ENCODE peak calls at places on chromosome 11, in nine cellular contexts. O, G, R, T, Y, B, Z, I and N are unnamed samples.

GRCh38 chr11:27237641-27238040 is 125.4 kb downstream of the CCDC34 start:
- DNase-seq in O (no peak), R (no peak), Z (no peak), I (no peak), G (no peak), B (peak), T (no peak), Y (no peak), N (no peak)

GRCh38 chr11:118618115-118618990 is 10.9 kb downstream of the PHLDB1 start:
- DNase-seq in R (peak), T (peak), G (peak), O (no peak), Z (peak), I (peak), B (no peak), Y (no peak), N (peak)

GRCh38 chr11:4464216-4465159 is 15.4 kb downstream of the OR52K2 start:
- DNase-seq in I (no peak), T (peak), R (no peak), B (peak), O (peak), G (no peak), Y (no peak), Z (peak), N (peak)

GRCh38 chr11:96197221-96197620 is 145.8 kb downstream of the MAML2 start:
- DNase-seq in O (no peak), G (peak), Y (no peak), T (no peak), B (no peak), Z (peak), R (no peak), I (no peak), N (no peak)

GRCh38 chr11:130611791-130612251 is 163.4 kb downstream of the ADAMTS15 start:
- DNase-seq in R (no peak), Y (peak), G (peak), B (no peak), T (peak), O (no peak), I (no peak), Z (peak), N (peak)

GRCh38 chr11:73201249-73201648 is 16.8 kb upstream of the P2RY2 start:
- DNase-seq in R (no peak), I (no peak), B (no peak), Y (no peak), O (no peak), T (peak), G (no peak), Z (peak), N (no peak)

GRCh38 chr11:16000065-16000464 is 356.3 kb downstream of the SOX6 start:
- DNase-seq in Y (no peak), B (no peak), Z (peak), O (no peak), G (peak), T (peak), I (no peak), R (peak), N (peak)

GRCh38 chr11:77069969-77070582 is 3.3 kb downstream of the CAPN5 start:
- DNase-seq in Y (no peak), I (no peak), Z (no peak), B (no peak), O (no peak), G (no peak), T (no peak), R (no peak), N (no peak)

GRCh38 chr11:261624-262023 is 16.6 kb upstream of the NLRP6 start:
- DNase-seq in R (no peak), G (no peak), B (no peak), Y (no peak), Z (no peak), O (no peak), T (no peak), I (no peak), N (no peak)

GRCh38 chr11:77278595-77279506 is 22.6 kb downstream of the GDPD4 start:
- DNase-seq in T (peak), R (no peak), B (no peak), G (no peak), Z (peak), O (no peak), Y (no peak), I (no peak), N (no peak)

GRCh38 chr11:33723238-33723881 is 12.9 kb downstream of the CD59 start:
- DNase-seq in I (no peak), O (no peak), T (peak), B (peak), Y (no peak), Z (peak), G (peak), R (peak), N (peak)

GRCh38 chr11:91998466-91998865 is 226.2 kb upstream of the FAT3 start:
- DNase-seq in I (no peak), Z (no peak), Y (no peak), R (no peak), O (no peak), T (no peak), B (no peak), G (no peak), N (no peak)

GRCh38 chr11:93652161-93652597 is 9.3 kb upstream of the CEP295 start:
- DNase-seq in Z (peak), I (no peak), T (peak), R (no peak), B (peak), G (peak), O (peak), Y (peak), N (no peak)

GRCh38 chr11:27218498-27219038 is 144.4 kb downstream of the CCDC34 start:
- DNase-seq in Y (no peak), R (peak), Z (peak), T (peak), O (no peak), I (no peak), B (no peak), G (peak), N (peak)

GRCh38 chr11:16924826-16925494 is 89.3 kb downstream of the PLEKHA7 start:
- DNase-seq in T (peak), B (peak), G (peak), Y (peak), R (no peak), I (peak), Z (peak), O (no peak), N (peak)

GRCh38 chr11:32893091-32893946 is 708 bp downstream of the QSER1 start:
- DNase-seq in Z (peak), O (peak), Y (peak), T (peak), B (peak), I (peak), R (no peak), G (peak), N (peak)

GRCh38 chr11:11496879-11497278 is 124.9 kb downstream of the GALNT18 start:
- DNase-seq in R (no peak), Y (no peak), Z (no peak), T (no peak), I (no peak), B (no peak), O (no peak), G (no peak), N (no peak)

GRCh38 chr11:2213890-2214526 is 42.4 kb upstream of the TH start:
- DNase-seq in G (no peak), I (peak), B (no peak), O (no peak), T (no peak), Z (no peak), R (no peak), Y (no peak), N (no peak)

GRCh38 chr11:122676638-122677037 is 21.1 kb downstream of the UBASH3B start:
- DNase-seq in Z (no peak), G (no peak), R (no peak), I (peak), T (no peak), B (no peak), O (no peak), Y (no peak), N (no peak)

GRCh38 chr11:95993438-95994339 is 69.8 kb upstream of the MTMR2 start:
- DNase-seq in I (no peak), B (peak), T (no peak), Z (no peak), O (no peak), Y (no peak), R (no peak), G (no peak), N (no peak)

GRCh38 chr11:68838572-68838964 is 3.1 kb downstream of the CPT1A start:
- DNase-seq in R (no peak), I (peak), T (peak), O (no peak), Y (no peak), G (peak), B (no peak), Z (peak), N (peak)

GRCh38 chr11:65435981-65436411 is 13.4 kb downstream of the NEAT1 start:
- DNase-seq in Y (no peak), G (peak), B (no peak), O (peak), R (no peak), T (peak), Z (peak), I (peak), N (no peak)

GRCh38 chr11:10461276-10461790 is 6.3 kb downstream of the AMPD3 start:
- DNase-seq in G (no peak), B (no peak), Z (no peak), I (no peak), R (no peak), O (no peak), T (no peak), Y (no peak), N (no peak)

GRCh38 chr11:9138612-9139579 is 47.5 kb upstream of the SCUBE2 start:
- DNase-seq in T (peak), B (peak), O (no peak), Z (peak), R (peak), I (peak), G (peak), Y (no peak), N (peak)

GRCh38 chr11:135069884-135070283 is 657.8 kb upstream of the B3GAT1 start:
- DNase-seq in I (no peak), Z (no peak), Y (no peak), G (no peak), R (no peak), T (no peak), O (no peak), B (no peak), N (peak)

GRCh38 chr11:10026514-10026913 is 267.5 kb downstream of the SBF2 start:
- DNase-seq in Z (peak), I (no peak), B (no peak), T (peak), O (peak), R (peak), Y (no peak), G (peak), N (peak)

GRCh38 chr11:819129-819931 is 616 bp downstream of the PNPLA2 start:
- DNase-seq in Z (peak), O (peak), G (peak), I (peak), T (peak), B (peak), Y (peak), R (peak), N (peak)

GRCh38 chr11:128735935-128736610 is 42.2 kb downstream of the FLI1 start:
- DNase-seq in G (no peak), B (no peak), O (no peak), Z (no peak), I (no peak), R (no peak), T (no peak), Y (peak), N (no peak)
- H3K4me3 ChIP-seq in G (no peak), B (no peak), O (no peak), Z (no peak), I (no peak), R (no peak), T (no peak), Y (no peak), N (no peak)

GRCh38 chr11:71373791-71374454 is 74.3 kb downstream of the DHCR7 start:
- DNase-seq in O (peak), B (no peak), T (no peak), Y (no peak), Z (no peak), I (no peak), R (no peak), G (no peak), N (no peak)
- H3K4me3 ChIP-seq in O (peak), B (no peak), T (no peak), Y (no peak), Z (no peak), I (no peak), R (no peak), G (no peak), N (no peak)

GRCh38 chr11:12678991-12679390 is 4.8 kb downstream of the TEAD1 start:
- DNase-seq in I (no peak), Z (no peak), T (no peak), R (no peak), Y (no peak), O (no peak), B (no peak), G (no peak), N (no peak)

GRCh38 chr11:12675951-12676711 is 1.9 kb downstream of the TEAD1 start:
- DNase-seq in I (no peak), T (peak), B (peak), G (peak), O (no peak), R (no peak), Y (peak), Z (peak), N (no peak)

GRCh38 chr11:12677131-12677530 is 2.9 kb downstream of the TEAD1 start:
- DNase-seq in G (peak), Z (no peak), Y (no peak), T (peak), I (peak), B (no peak), R (no peak), O (no peak), N (peak)

GRCh38 chr11:12679471-12679870 is 5.2 kb downstream of the TEAD1 start:
- DNase-seq in Z (peak), O (no peak), Y (no peak), R (no peak), B (no peak), T (no peak), G (no peak), I (no peak), N (no peak)

DNA sequence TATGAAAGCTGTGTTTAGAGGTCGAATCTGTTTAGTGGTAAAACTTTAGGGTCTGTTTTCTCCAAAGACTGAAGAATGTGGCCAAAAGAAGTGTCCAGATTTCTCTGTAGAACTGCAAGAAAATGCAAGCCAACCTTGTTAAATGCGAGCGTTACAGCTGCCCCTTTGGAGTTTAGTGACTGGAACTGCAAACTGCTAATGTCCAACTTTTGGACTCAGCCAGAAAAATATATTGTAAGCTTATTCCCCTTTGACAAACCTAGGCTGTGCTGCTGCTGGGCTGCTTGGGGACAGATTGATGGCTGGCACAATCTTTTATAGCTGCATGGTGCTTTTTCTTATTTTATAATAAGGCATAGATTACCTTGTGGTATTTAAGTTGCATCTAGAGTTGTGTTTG is 3.9 kb downstream of the TEAD1 start:
- DNase-seq in T (no peak), G (peak), R (no peak), Z (no peak), O (no peak), B (no peak), Y (no peak), I (no peak), N (no peak)
- H3K4me3 ChIP-seq in T (peak), G (peak), R (peak), Z (peak), O (no peak), B (peak), Y (no peak), I (peak), N (peak)

GRCh38 chr11:124199702-124200101 is 16.6 kb downstream of the OR10D3 start:
- DNase-seq in G (peak), O (no peak), Y (no peak), R (no peak), I (no peak), T (peak), B (no peak), Z (no peak), N (no peak)
- H3K4me3 ChIP-seq in G (no peak), O (no peak), Y (no peak), R (no peak), I (no peak), T (no peak), B (no peak), Z (no peak), N (no peak)

GRCh38 chr11:67118801-67119576 is at the start of gene KDM2A:
- DNase-seq in Z (peak), I (peak), B (peak), O (peak), R (peak), G (peak), Y (peak), T (peak), N (peak)

GRCh38 chr11:67117176-67117575 is 1.9 kb upstream of the KDM2A start:
- DNase-seq in Z (no peak), G (no peak), B (no peak), R (no peak), T (no peak), O (no peak), I (no peak), Y (peak), N (no peak)

GRCh38 chr11:67119577-67120391 is 721 bp downstream of the KDM2A start:
- DNase-seq in O (peak), T (no peak), Y (peak), R (no peak), B (peak), Z (no peak), I (no peak), G (peak), N (peak)

GRCh38 chr11:67118059-67118766 is 850 bp upstream of the KDM2A start:
- DNase-seq in G (no peak), I (peak), Z (peak), Y (no peak), B (peak), O (peak), T (no peak), R (no peak), N (no peak)

GRCh38 chr11:67117667-67118058 is 1.4 kb upstream of the KDM2A start:
- DNase-seq in B (peak), Z (peak), G (no peak), I (no peak), Y (no peak), O (no peak), R (no peak), T (no peak), N (no peak)
- H3K4me3 ChIP-seq in B (no peak), Z (no peak), G (peak), I (peak), Y (no peak), O (peak), R (no peak), T (no peak), N (no peak)

GRCh38 chr11:64409707-64410395 is 50.9 kb downstream of the RPS6KA4 start:
- DNase-seq in B (peak), O (no peak), Y (peak), G (no peak), T (peak), R (no peak), Z (no peak), I (no peak), N (no peak)
- H3K4me3 ChIP-seq in B (no peak), O (no peak), Y (no peak), G (no peak), T (no peak), R (no peak), Z (no peak), I (no peak), N (no peak)

GRCh38 chr11:126646701-126647209 is 291.3 kb downstream of the ST3GAL4 start:
- DNase-seq in O (no peak), R (no peak), G (peak), Y (no peak), B (no peak), I (no peak), Z (peak), T (peak), N (peak)
- H3K4me3 ChIP-seq in O (no peak), R (no peak), G (peak), Y (no peak), B (no peak), I (no peak), Z (no peak), T (no peak), N (no peak)

DNA sequence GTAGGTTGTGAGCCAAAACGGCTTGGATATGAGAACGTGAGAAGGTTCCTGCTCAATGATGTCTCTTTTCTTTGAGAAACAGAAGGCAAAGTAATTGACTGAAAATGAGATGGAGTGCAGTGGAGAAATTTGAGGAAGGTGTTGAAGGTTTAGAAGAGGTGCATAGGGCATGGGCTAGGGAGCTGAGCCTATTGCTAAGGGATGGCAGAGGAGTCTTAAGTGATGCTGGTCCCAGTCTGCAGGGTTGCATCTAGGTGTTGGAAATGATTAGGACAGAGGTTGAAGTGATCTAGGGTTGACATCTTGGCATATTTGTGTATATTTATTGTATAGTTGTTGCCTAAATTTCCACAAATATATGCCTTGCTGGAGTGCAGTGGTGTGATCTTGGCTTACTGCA is 2.3 kb downstream of the BIRC3 start:
- DNase-seq in T (no peak), O (no peak), B (no peak), Y (no peak), R (no peak), I (no peak), Z (no peak), G (no peak), N (no peak)
- H3K4me3 ChIP-seq in T (no peak), O (no peak), B (no peak), Y (no peak), R (no peak), I (no peak), Z (no peak), G (no peak), N (no peak)